ENCODE peak calls at places on chromosomes 1 and 21, in nine cellular contexts. One of them, this sample, is unnamed.

GRCh38 chr1:67732750-67733151 is 47.8 kb downstream of the GADD45A start:
- DNase-seq in fibroblast of the conjunctiva: no peak
- DNase-seq in AG04450: no peak
- DNase-seq in ELR: peak; percentile 26
- DNase-seq in RWPE1: no peak
- DNase-seq in naive thymus-derived CD8-positive, alpha-beta T cell: no peak
- DNase-seq in NCI-H1436: no peak
- DNase-seq in skeletal muscle cell: peak; percentile 88
- DNase-seq in GDM1: peak; percentile 84
- DNase-seq in this sample: no peak

GRCh38 chr1:21875621-21876063 is 61.5 kb downstream of the HSPG2 start:
- DNase-seq in fibroblast of the conjunctiva: no peak
- DNase-seq in AG04450: no peak
- DNase-seq in ELR: no peak
- DNase-seq in RWPE1: no peak
- DNase-seq in naive thymus-derived CD8-positive, alpha-beta T cell: no peak
- DNase-seq in NCI-H1436: no peak
- DNase-seq in skeletal muscle cell: no peak
- DNase-seq in GDM1: no peak
- DNase-seq in this sample: no peak

GRCh38 chr1:176950736-176951308 is 213.7 kb downstream of the ASTN1 start:
- DNase-seq in fibroblast of the conjunctiva: no peak
- DNase-seq in AG04450: no peak
- DNase-seq in ELR: no peak
- DNase-seq in RWPE1: no peak
- DNase-seq in naive thymus-derived CD8-positive, alpha-beta T cell: no peak
- DNase-seq in NCI-H1436: no peak
- DNase-seq in skeletal muscle cell: no peak
- DNase-seq in GDM1: no peak
- DNase-seq in this sample: no peak

GRCh38 chr1:209675567-209676154 is 449 bp downstream of the G0S2 start:
- DNase-seq in fibroblast of the conjunctiva: no peak
- DNase-seq in AG04450: no peak
- DNase-seq in ELR: peak; percentile 62
- DNase-seq in RWPE1: no peak
- DNase-seq in naive thymus-derived CD8-positive, alpha-beta T cell: peak; percentile 12
- DNase-seq in NCI-H1436: no peak
- DNase-seq in skeletal muscle cell: no peak
- DNase-seq in GDM1: no peak
- DNase-seq in this sample: no peak

GRCh38 chr1:173392895-173393654 is 84.1 kb upstream of the PRDX6 start:
- DNase-seq in fibroblast of the conjunctiva: peak; percentile 66
- DNase-seq in AG04450: peak; percentile 39
- DNase-seq in ELR: peak; percentile 92
- DNase-seq in RWPE1: peak; percentile 46
- DNase-seq in naive thymus-derived CD8-positive, alpha-beta T cell: no peak
- DNase-seq in NCI-H1436: no peak
- DNase-seq in skeletal muscle cell: peak; percentile 88
- DNase-seq in GDM1: no peak
- DNase-seq in this sample: no peak

GRCh38 chr1:154547333-154547732 is 11.1 kb downstream of the UBE2Q1 start:
- DNase-seq in fibroblast of the conjunctiva: no peak
- DNase-seq in AG04450: no peak
- DNase-seq in ELR: no peak
- DNase-seq in RWPE1: no peak
- DNase-seq in naive thymus-derived CD8-positive, alpha-beta T cell: no peak
- DNase-seq in NCI-H1436: no peak
- DNase-seq in skeletal muscle cell: no peak
- DNase-seq in GDM1: no peak
- DNase-seq in this sample: no peak

GRCh38 chr1:153652795-153653507 is 5.6 kb upstream of the SNAPIN start:
- DNase-seq in fibroblast of the conjunctiva: no peak
- DNase-seq in AG04450: no peak
- DNase-seq in ELR: peak; percentile 80
- DNase-seq in RWPE1: peak; percentile 44
- DNase-seq in naive thymus-derived CD8-positive, alpha-beta T cell: no peak
- DNase-seq in NCI-H1436: no peak
- DNase-seq in skeletal muscle cell: no peak
- DNase-seq in GDM1: no peak
- DNase-seq in this sample: no peak

GRCh38 chr1:243851129-243851756 is 1.2 kb upstream of the AKT3 start:
- DNase-seq in fibroblast of the conjunctiva: no peak
- DNase-seq in AG04450: no peak
- DNase-seq in ELR: no peak
- DNase-seq in RWPE1: no peak
- DNase-seq in naive thymus-derived CD8-positive, alpha-beta T cell: no peak
- DNase-seq in NCI-H1436: no peak
- DNase-seq in skeletal muscle cell: no peak
- DNase-seq in GDM1: no peak
- DNase-seq in this sample: peak; percentile 33

GRCh38 chr1:209405183-209405823 is 178.2 kb upstream of the CAMK1G start:
- DNase-seq in fibroblast of the conjunctiva: no peak
- DNase-seq in AG04450: peak; percentile 15
- DNase-seq in ELR: peak; percentile 81
- DNase-seq in RWPE1: no peak
- DNase-seq in naive thymus-derived CD8-positive, alpha-beta T cell: no peak
- DNase-seq in NCI-H1436: no peak
- DNase-seq in skeletal muscle cell: peak; percentile 40
- DNase-seq in GDM1: no peak
- DNase-seq in this sample: no peak

GRCh38 chr1:156910309-156910782 is 10.1 kb upstream of the LRRC71 start:
- DNase-seq in fibroblast of the conjunctiva: no peak
- DNase-seq in AG04450: no peak
- DNase-seq in ELR: no peak
- DNase-seq in RWPE1: no peak
- DNase-seq in naive thymus-derived CD8-positive, alpha-beta T cell: peak; percentile 69
- DNase-seq in NCI-H1436: peak; percentile 33
- DNase-seq in skeletal muscle cell: no peak
- DNase-seq in GDM1: peak; percentile 12
- DNase-seq in this sample: peak; percentile 44

GRCh38 chr1:180581635-180582039 is 22.9 kb downstream of the OVAAL start:
- DNase-seq in fibroblast of the conjunctiva: no peak
- DNase-seq in AG04450: peak; percentile 20
- DNase-seq in ELR: no peak
- DNase-seq in RWPE1: no peak
- DNase-seq in naive thymus-derived CD8-positive, alpha-beta T cell: no peak
- DNase-seq in NCI-H1436: no peak
- DNase-seq in skeletal muscle cell: no peak
- DNase-seq in GDM1: no peak
- DNase-seq in this sample: no peak

GRCh38 chr1:93552751-93553455 is 105.0 kb downstream of the FNBP1L start:
- DNase-seq in fibroblast of the conjunctiva: peak; percentile 40
- DNase-seq in AG04450: no peak
- DNase-seq in ELR: no peak
- DNase-seq in RWPE1: no peak
- DNase-seq in naive thymus-derived CD8-positive, alpha-beta T cell: no peak
- DNase-seq in NCI-H1436: no peak
- DNase-seq in skeletal muscle cell: peak; percentile 75
- DNase-seq in GDM1: no peak
- DNase-seq in this sample: no peak

GRCh38 chr1:201092738-201093137 is 19.5 kb downstream of the CACNA1S start:
- DNase-seq in fibroblast of the conjunctiva: no peak
- DNase-seq in AG04450: no peak
- DNase-seq in ELR: no peak
- DNase-seq in RWPE1: no peak
- DNase-seq in naive thymus-derived CD8-positive, alpha-beta T cell: no peak
- DNase-seq in NCI-H1436: no peak
- DNase-seq in skeletal muscle cell: no peak
- DNase-seq in GDM1: no peak
- DNase-seq in this sample: no peak

GRCh38 chr21:45468971-45469272 is 64.0 kb downstream of the COL18A1 start:
- DNase-seq in fibroblast of the conjunctiva: no peak
- DNase-seq in AG04450: no peak
- DNase-seq in ELR: no peak
- DNase-seq in RWPE1: no peak
- DNase-seq in naive thymus-derived CD8-positive, alpha-beta T cell: no peak
- DNase-seq in NCI-H1436: no peak
- DNase-seq in skeletal muscle cell: no peak
- DNase-seq in GDM1: no peak
- DNase-seq in this sample: no peak

GRCh38 chr21:19523731-19524130 is 1120.1 kb upstream of the TMPRSS15 start:
- DNase-seq in fibroblast of the conjunctiva: peak; percentile 63
- DNase-seq in AG04450: no peak
- DNase-seq in ELR: no peak
- DNase-seq in RWPE1: peak; percentile 5
- DNase-seq in naive thymus-derived CD8-positive, alpha-beta T cell: no peak
- DNase-seq in NCI-H1436: no peak
- DNase-seq in skeletal muscle cell: peak; percentile 43
- DNase-seq in GDM1: no peak
- DNase-seq in this sample: no peak

GRCh38 chr1:183025782-183026774 is 2.9 kb downstream of the LAMC1 start:
- DNase-seq in fibroblast of the conjunctiva: no peak
- DNase-seq in AG04450: no peak
- DNase-seq in ELR: peak; percentile 64
- DNase-seq in RWPE1: peak; percentile 45
- DNase-seq in naive thymus-derived CD8-positive, alpha-beta T cell: no peak
- DNase-seq in NCI-H1436: no peak
- DNase-seq in skeletal muscle cell: no peak
- DNase-seq in GDM1: no peak
- DNase-seq in this sample: no peak

GRCh38 chr1:21325231-21325718 is 35.0 kb upstream of the ECE1 start:
- DNase-seq in fibroblast of the conjunctiva: no peak
- DNase-seq in AG04450: no peak
- DNase-seq in ELR: no peak
- DNase-seq in RWPE1: no peak
- DNase-seq in naive thymus-derived CD8-positive, alpha-beta T cell: no peak
- DNase-seq in NCI-H1436: no peak
- DNase-seq in skeletal muscle cell: no peak
- DNase-seq in GDM1: no peak
- DNase-seq in this sample: no peak

GRCh38 chr1:27451346-27451745 is 38.6 kb downstream of the WASF2 start:
- DNase-seq in fibroblast of the conjunctiva: no peak
- DNase-seq in AG04450: no peak
- DNase-seq in ELR: no peak
- DNase-seq in RWPE1: no peak
- DNase-seq in naive thymus-derived CD8-positive, alpha-beta T cell: no peak
- DNase-seq in NCI-H1436: peak; percentile 38
- DNase-seq in skeletal muscle cell: no peak
- DNase-seq in GDM1: no peak
- DNase-seq in this sample: no peak

GRCh38 chr1:18344755-18345154 is 136.0 kb upstream of the KLHDC7A start:
- DNase-seq in fibroblast of the conjunctiva: no peak
- DNase-seq in AG04450: no peak
- DNase-seq in ELR: no peak
- DNase-seq in RWPE1: no peak
- DNase-seq in naive thymus-derived CD8-positive, alpha-beta T cell: no peak
- DNase-seq in NCI-H1436: peak; percentile 72
- DNase-seq in skeletal muscle cell: no peak
- DNase-seq in GDM1: no peak
- DNase-seq in this sample: no peak

GRCh38 chr1:114853584-114853983 is 1.1 kb upstream of the SYCP1 start:
- DNase-seq in fibroblast of the conjunctiva: no peak
- DNase-seq in AG04450: no peak
- DNase-seq in ELR: no peak
- DNase-seq in RWPE1: no peak
- DNase-seq in naive thymus-derived CD8-positive, alpha-beta T cell: no peak
- DNase-seq in NCI-H1436: no peak
- DNase-seq in skeletal muscle cell: no peak
- DNase-seq in GDM1: no peak
- DNase-seq in this sample: no peak

GRCh38 chr1:44029911-44030605 is 1.2 kb downstream of the SLC6A9 start:
- DNase-seq in fibroblast of the conjunctiva: peak; percentile 79
- DNase-seq in AG04450: peak; percentile 65
- DNase-seq in ELR: peak; percentile 94
- DNase-seq in RWPE1: peak; percentile 93
- DNase-seq in naive thymus-derived CD8-positive, alpha-beta T cell: peak; percentile 75
- DNase-seq in NCI-H1436: peak; percentile 75
- DNase-seq in skeletal muscle cell: peak; percentile 63
- DNase-seq in GDM1: peak; percentile 80
- DNase-seq in this sample: peak; percentile 73

GRCh38 chr1:58401991-58402390 is 144.5 kb downstream of the OMA1 start:
- DNase-seq in fibroblast of the conjunctiva: no peak
- DNase-seq in AG04450: no peak
- DNase-seq in ELR: no peak
- DNase-seq in RWPE1: no peak
- DNase-seq in naive thymus-derived CD8-positive, alpha-beta T cell: no peak
- DNase-seq in NCI-H1436: no peak
- DNase-seq in skeletal muscle cell: no peak
- DNase-seq in GDM1: no peak
- DNase-seq in this sample: no peak

GRCh38 chr1:204080163-204080903 is 7.4 kb downstream of the SOX13 start:
- DNase-seq in fibroblast of the conjunctiva: peak; percentile 75
- DNase-seq in AG04450: no peak
- DNase-seq in ELR: peak; percentile 84
- DNase-seq in RWPE1: peak; percentile 100
- DNase-seq in naive thymus-derived CD8-positive, alpha-beta T cell: no peak
- DNase-seq in NCI-H1436: peak; percentile 95
- DNase-seq in skeletal muscle cell: peak; percentile 73
- DNase-seq in GDM1: no peak
- DNase-seq in this sample: no peak

GRCh38 chr1:179079113-179079761 is 2.6 kb upstream of the TOR3A start:
- DNase-seq in fibroblast of the conjunctiva: peak; percentile 75
- DNase-seq in AG04450: peak; percentile 66
- DNase-seq in ELR: peak; percentile 86
- DNase-seq in RWPE1: peak; percentile 54
- DNase-seq in naive thymus-derived CD8-positive, alpha-beta T cell: no peak
- DNase-seq in NCI-H1436: peak; percentile 57
- DNase-seq in skeletal muscle cell: peak; percentile 44
- DNase-seq in GDM1: peak; percentile 38
- DNase-seq in this sample: peak; percentile 21

GRCh38 chr1:173258484-173259264 is 51.5 kb upstream of the TNFSF4 start:
- DNase-seq in fibroblast of the conjunctiva: no peak
- DNase-seq in AG04450: no peak
- DNase-seq in ELR: peak; percentile 43
- DNase-seq in RWPE1: no peak
- DNase-seq in naive thymus-derived CD8-positive, alpha-beta T cell: no peak
- DNase-seq in NCI-H1436: no peak
- DNase-seq in skeletal muscle cell: peak; percentile 23
- DNase-seq in GDM1: no peak
- DNase-seq in this sample: no peak

This sample was measured in activated T-cell treated with anti-CD3 and anti-CD28 coated beads for 1 hour.